ENCODE peak calls at places on chromosomes 13 and 19, in four cellular contexts. B is left lung, R is cardiac fibroblast, K is esophagus squamous epithelium. I is an unnamed sample.

GRCh38 chr19:44813331-44814131 is 4.6 kb downstream of the BCAM start:
- DNase-seq in B (no peak), R (no peak), K (no peak), I (no peak)

GRCh38 chr13:36432106-36432544 is at the start of gene CCNA1:
- DNase-seq in B (peak), R (peak), K (no peak), I (peak)

GRCh38 chr19:16896913-16897571 is 8.2 kb downstream of the F2RL3 start:
- DNase-seq in B (peak), R (peak), K (peak), I (peak)

GRCh38 chr13:107222619-107223018 is 654.7 kb upstream of the ARGLU1 start:
- DNase-seq in B (no peak), R (no peak), K (no peak), I (no peak)

GRCh38 chr13:109151696-109152095 is 522.3 kb downstream of the MYO16 start:
- DNase-seq in B (no peak), R (no peak), K (no peak), I (no peak)

GRCh38 chr13:48493076-48493765 is 39.7 kb downstream of the RCBTB2 start:
- DNase-seq in B (no peak), R (peak), K (no peak), I (peak)

GRCh38 chr19:48934837-48935236 is 1.3 kb downstream of the DHDH start:
- DNase-seq in B (no peak), R (no peak), K (no peak), I (no peak)

GRCh38 chr19:54180691-54181091 is 7.7 kb upstream of the TMC4 start:
- DNase-seq in B (peak), R (no peak), K (no peak), I (no peak)

GRCh38 chr13:37492741-37493514 is 105.6 kb downstream of the POSTN start:
- DNase-seq in B (no peak), R (peak), K (no peak), I (peak)

GRCh38 chr13:110114351-110114750 is 192.6 kb downstream of the COL4A1 start:
- DNase-seq in B (no peak), R (no peak), K (no peak), I (no peak)

GRCh38 chr13:41944229-41944628 is 16.7 kb downstream of the VWA8 start:
- DNase-seq in B (no peak), R (no peak), K (no peak), I (peak)

GRCh38 chr13:50203256-50204083 is 188.2 kb downstream of the KCNRG start:
- DNase-seq in B (no peak), R (no peak), K (no peak), I (no peak)

GRCh38 chr13:41500501-41500900 is 43.2 kb downstream of the RGCC start:
- DNase-seq in B (no peak), R (no peak), K (no peak), I (no peak)

GRCh38 chr13:113924184-113924583 is 49.7 kb downstream of the C13orf46 start:
- DNase-seq in B (no peak), R (no peak), K (no peak), I (no peak)

GRCh38 chr19:49879243-49879960 is 1.9 kb downstream of the TBC1D17 start:
- DNase-seq in B (peak), R (no peak), K (no peak), I (no peak)